ENCODE peak calls at places on chromosomes 13 and 19, in eight cellular contexts. Y is colonic mucosa, B is dorsolateral prefrontal cortex, L is lung, P is uterus, C is tibial nerve, I is neural progenitor cell, A is stomach. Q is an unnamed sample. For H3K27me3, the result is how much of the 10 kb centered on the place peaks cover.

GRCh38 chr13:77067519-77067918 is 40.6 kb upstream of the FBXL3 start:
- DNase-seq in C (no peak), I (no peak), B (no peak), A (no peak), P (no peak), L (no peak), Y (no peak), Q (no peak)

GRCh38 chr19:47675271-47675670 is 38.0 kb upstream of the EHD2 start:
- DNase-seq in C (no peak), B (no peak), P (no peak), Y (no peak), A (no peak), I (no peak), L (no peak), Q (no peak)

GRCh38 chr19:10868872-10869547 is 2.3 kb upstream of the CARM1 start:
- DNase-seq in A (no peak), Y (no peak), C (no peak), P (no peak), B (no peak), I (no peak), L (no peak), Q (no peak)

GRCh38 chr19:56841194-56841546 is 644 bp upstream of the PEG3 start:
- DNase-seq in P (no peak), I (no peak), C (no peak), Y (no peak), A (no peak), B (no peak), L (no peak), Q (no peak)

GRCh38 chr13:29362849-29363604 is 232.5 kb downstream of the SLC7A1 start:
- DNase-seq in I (peak), B (peak), C (no peak), P (peak), A (peak), Y (peak), L (no peak), Q (no peak)

GRCh38 chr13:48531416-48532145 is 1.3 kb downstream of the RCBTB2 start:
- DNase-seq in P (no peak), L (no peak), I (peak), A (no peak), Y (peak), B (no peak), C (no peak), Q (no peak)

GRCh38 chr19:56101746-56102535 is 19.2 kb downstream of the ZNF787 start:
- DNase-seq in Y (no peak), A (no peak), P (no peak), B (no peak), L (no peak), C (no peak), I (no peak), Q (no peak)

GRCh38 chr13:69616398-69616797 is 491.2 kb upstream of the ATXN8OS start:
- DNase-seq in C (no peak), A (no peak), L (no peak), Y (no peak), I (no peak), B (no peak), P (no peak), Q (no peak)

GRCh38 chr13:24159921-24160324 is 597 bp upstream of the SPATA13 start:
- DNase-seq in A (no peak), C (no peak), P (no peak), I (peak), Y (no peak), B (no peak), L (no peak), Q (no peak)

GRCh38 chr19:42032428-42032827 is 37.6 kb downstream of the GRIK5 start:
- DNase-seq in Y (no peak), P (no peak), I (no peak), C (no peak), A (no peak), B (no peak), L (no peak), Q (no peak)

GRCh38 chr19:18650468-18651001 is 13.7 kb downstream of the KLHL26 start:
- DNase-seq in B (no peak), I (peak), Y (peak), P (peak), C (peak), L (peak), A (peak), Q (peak)

GRCh38 chr13:20815469-20815868 is 41.7 kb upstream of the EEF1AKMT1 start:
- DNase-seq in A (no peak), P (no peak), L (no peak), C (no peak), Y (no peak), B (no peak), I (no peak), Q (no peak)

GRCh38 chr19:8251025-8251472 is 41.9 kb downstream of the CERS4 start:
- DNase-seq in C (peak), B (peak), A (peak), L (peak), P (peak), Y (no peak), I (no peak), Q (peak)

GRCh38 chr13:72886272-72887062 is 104.5 kb downstream of the PIBF1 start:
- DNase-seq in Y (no peak), L (no peak), A (no peak), B (no peak), C (no peak), P (no peak), I (no peak), Q (no peak)

GRCh38 chr19:29836409-29836825 is 24.6 kb downstream of the CCNE1 start:
- DNase-seq in Y (no peak), I (no peak), A (no peak), B (no peak), L (no peak), P (no peak), C (no peak), Q (no peak)

GRCh38 chr13:95020298-95020987 is 280.8 kb downstream of the ABCC4 start:
- DNase-seq in A (no peak), B (no peak), I (no peak), Y (no peak), L (no peak), P (no peak), C (no peak), Q (no peak)

GRCh38 chr13:102128216-102128800 is 273.5 kb downstream of the FGF14 start:
- DNase-seq in B (no peak), P (no peak), A (no peak), Y (no peak), C (no peak), I (no peak), L (no peak), Q (no peak)

GRCh38 chr13:67296511-67296910 is 66.4 kb upstream of the PCDH9 start:
- DNase-seq in P (no peak), Y (no peak), C (no peak), L (no peak), A (no peak), I (no peak), B (no peak), Q (no peak)

GRCh38 chr13:76677047-76677446 is 209.2 kb downstream of the KCTD12 start:
- DNase-seq in C (peak), P (peak), Y (peak), A (no peak), B (no peak), L (no peak), I (no peak), Q (peak)

GRCh38 chr13:111484959-111485358 is 164.5 kb downstream of the TEX29 start:
- DNase-seq in Y (peak), I (no peak), A (no peak), P (no peak), C (no peak), B (no peak), L (no peak), Q (no peak)

GRCh38 chr13:97386832-97387486 is 47.0 kb upstream of the RAP2A start:
- DNase-seq in C (no peak), I (no peak), Y (no peak), B (no peak), A (no peak), P (no peak), L (no peak), Q (no peak)

GRCh38 chr13:99351772-99352171 is 44.6 kb upstream of the GPR183 start:
- DNase-seq in A (no peak), Y (no peak), B (no peak), C (no peak), L (no peak), P (no peak), I (no peak), Q (no peak)

GRCh38 chr19:46426506-46427162 is 2.1 kb downstream of the PNMA8C start:
- DNase-seq in B (peak), C (no peak), P (peak), L (peak), I (peak), Y (peak), A (peak), Q (peak)

GRCh38 chr19:13839938-13840750 is 36.8 kb upstream of the NANOS3 start:
- DNase-seq in C (no peak), Y (peak), I (no peak), L (peak), A (peak), B (no peak), P (no peak), Q (peak)

GRCh38 chr13:66586489-66586888 is 643.6 kb downstream of the PCDH9 start:
- DNase-seq in L (no peak), C (no peak), B (no peak), Y (no peak), I (no peak), P (no peak), A (no peak), Q (no peak)

GRCh38 chr13:79455331-79455730 is 25.6 kb upstream of the NDFIP2 start:
- DNase-seq in I (no peak), P (no peak), A (no peak), Y (no peak), L (no peak), C (no peak), B (no peak), Q (no peak)

GRCh38 chr19:30498707-30499106 is 126.5 kb downstream of the ZNF536 start:
- DNase-seq in I (peak), C (no peak), B (peak), A (no peak), Y (no peak), L (no peak), P (no peak), Q (no peak)

GRCh38 chr13:75870397-75870801 is 234.3 kb downstream of the LMO7 start:
- DNase-seq in I (peak), P (peak), C (no peak), L (no peak), B (no peak), A (no peak), Y (no peak), Q (no peak)

GRCh38 chr13:42401376-42401775 is 129.4 kb downstream of the AKAP11 start:
- DNase-seq in C (no peak), B (no peak), P (no peak), L (no peak), Y (no peak), A (no peak), I (no peak), Q (no peak)

GRCh38 chr13:63838366-63839110 is 2422.9 kb upstream of the PCDH20 start:
- DNase-seq in Y (no peak), I (no peak), L (no peak), B (no peak), C (no peak), A (no peak), P (no peak), Q (no peak)

GRCh38 chr19:10753305-10753704 is 35.4 kb downstream of the DNM2 start:
- DNase-seq in P (no peak), I (no peak), L (no peak), C (no peak), Y (no peak), B (no peak), A (no peak), Q (no peak)

GRCh38 chr13:99981115-99982020 is at the start of gene ZIC2:
- DNase-seq in A (no peak), P (no peak), B (no peak), I (peak), L (no peak), Y (no peak), C (no peak), Q (no peak)

GRCh38 chr19:32480321-32480720 is 74.8 kb downstream of the DPY19L3 start:
- DNase-seq in I (no peak), A (no peak), C (no peak), B (no peak), P (no peak), L (no peak), Y (no peak), Q (no peak)

GRCh38 chr13:29802621-29803020 is 47.8 kb downstream of the UBL3 start:
- DNase-seq in B (no peak), L (no peak), I (no peak), P (no peak), Y (no peak), A (no peak), C (no peak), Q (no peak)

GRCh38 chr19:3320354-3320670 is 46.1 kb upstream of the NFIC start:
- DNase-seq in B (no peak), L (no peak), P (no peak), Y (no peak), A (no peak), C (no peak), I (no peak), Q (no peak)

GRCh38 chr19:45079063-45079910 is at the start of gene GEMIN7:
- DNase-seq in P (peak), L (peak), I (peak), B (peak), C (peak), A (peak), Y (peak), Q (peak)

GRCh38 chr19:12838893-12839656 is 760 bp downstream of the MAST1 start:
- DNase-seq in I (peak), A (no peak), L (no peak), B (no peak), Y (no peak), C (no peak), P (no peak), Q (no peak)
- H3K27me3 ChIP-seq in I (half or more), A (under half), L (under half), B (under half), Y (half or more), C (under half), P (under half), Q (half or more)

GRCh38 chr19:1787116-1787515 is 25.0 kb downstream of the ATP8B3 start:
- DNase-seq in B (no peak), Y (no peak), P (no peak), A (peak), L (no peak), I (no peak), C (no peak), Q (no peak)
- H3K27me3 ChIP-seq in B (under half), Y (under half), P (under half), A (under half), L (under half), I (half or more), C (under half), Q (under half)

GRCh38 chr19:6586726-6587092 is 4.2 kb downstream of the CD70 start:
- DNase-seq in P (no peak), I (no peak), Y (no peak), A (no peak), B (no peak), C (no peak), L (no peak), Q (no peak)
- H3K27me3 ChIP-seq in P (under half), I (half or more), Y (under half), A (under half), B (half or more), C (under half), L (under half), Q (half or more)

GRCh38 chr19:35669974-35670373 is 3.7 kb downstream of the UPK1A start:
- DNase-seq in I (no peak), P (no peak), B (no peak), L (no peak), A (no peak), C (no peak), Y (no peak), Q (no peak)
- H3K27me3 ChIP-seq in I (under half), P (under half), B (under half), L (under half), A (under half), C (under half), Y (under half), Q (under half)

GRCh38 chr19:50720181-50720920 is 749 bp upstream of the SHANK1 start:
- DNase-seq in Y (no peak), L (no peak), I (no peak), A (no peak), C (no peak), B (no peak), P (no peak), Q (no peak)
- H3K27me3 ChIP-seq in Y (under half), L (under half), I (half or more), A (under half), C (under half), B (under half), P (under half), Q (half or more)

DNA sequence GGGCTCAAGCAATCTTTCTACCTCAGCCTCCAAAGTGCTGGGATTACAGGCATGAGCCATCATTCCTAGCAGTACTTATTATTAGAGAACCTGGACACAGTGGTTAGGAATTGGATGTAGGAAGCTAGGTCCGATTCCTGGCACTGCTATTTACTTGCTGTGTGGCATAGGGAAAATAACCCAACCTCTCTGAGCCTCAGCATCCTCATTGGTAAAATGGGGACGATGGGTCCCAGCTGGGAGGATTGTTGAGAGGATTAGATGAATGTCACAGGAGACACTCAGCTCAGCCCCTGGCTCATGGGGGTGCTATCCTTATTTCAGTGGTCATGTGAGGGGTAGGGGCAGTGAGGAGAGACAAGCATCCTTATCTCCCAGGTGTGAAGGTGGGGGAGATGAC is 6.8 kb upstream of the PEPD start:
- DNase-seq in I (no peak), L (no peak), Y (no peak), B (no peak), A (no peak), C (no peak), P (no peak), Q (no peak)
- H3K27me3 ChIP-seq in I (under half), L (under half), Y (under half), B (under half), A (under half), C (under half), P (under half), Q (under half)

DNA sequence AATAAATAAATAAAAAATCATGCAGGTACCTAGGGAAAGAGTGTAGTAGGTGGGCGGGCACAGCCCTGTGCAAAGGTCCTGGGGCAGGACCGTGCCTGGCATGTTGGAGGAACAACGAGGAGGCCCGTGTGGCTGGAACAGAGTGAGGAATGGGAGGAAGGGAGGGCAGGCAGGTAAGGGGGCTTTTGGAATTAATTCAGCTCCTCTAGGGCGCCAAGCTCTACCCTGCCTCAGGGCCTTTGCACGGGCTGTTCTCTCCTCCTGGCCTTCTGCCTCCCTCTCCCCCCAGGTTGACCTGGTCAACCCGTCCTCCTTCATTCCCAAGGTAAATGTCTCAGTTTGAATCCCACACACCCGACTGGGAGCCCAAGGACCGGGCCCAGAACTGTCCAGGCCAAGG is 31.1 kb upstream of the SEMA6B start:
- DNase-seq in A (no peak), Y (no peak), I (no peak), C (no peak), L (no peak), P (no peak), B (no peak), Q (no peak)
- H3K27me3 ChIP-seq in A (under half), Y (under half), I (under half), C (under half), L (under half), P (under half), B (under half), Q (under half)

DNA sequence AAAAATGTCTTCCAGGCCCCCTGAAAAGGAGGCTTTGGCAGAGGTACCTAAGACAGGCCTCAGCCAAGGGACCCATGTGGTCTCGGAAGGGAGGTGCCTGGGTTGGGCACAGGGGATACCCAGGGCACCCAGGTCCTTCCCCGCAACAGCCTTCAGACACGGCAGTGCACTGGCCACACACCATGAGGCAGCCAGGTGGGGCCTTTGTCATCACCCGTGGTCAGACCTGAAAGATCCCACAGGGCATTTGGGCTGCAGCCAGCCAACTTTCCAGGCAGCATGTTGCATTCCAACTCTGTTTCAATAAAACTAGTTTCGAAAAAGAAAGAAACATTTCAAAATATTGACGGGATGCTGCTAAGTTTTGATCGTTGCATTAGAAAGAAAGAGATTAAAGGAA is 4.7 kb upstream of the TUBGCP3 start:
- DNase-seq in P (no peak), Y (no peak), B (no peak), L (no peak), C (no peak), I (no peak), A (no peak), Q (no peak)
- H3K27me3 ChIP-seq in P (under half), Y (under half), B (under half), L (under half), C (under half), I (under half), A (under half), Q (under half)

GRCh38 chr19:1674293-1674679 is 21.9 kb upstream of the TCF3 start:
- DNase-seq in I (no peak), B (no peak), P (no peak), L (no peak), Y (no peak), A (no peak), C (no peak), Q (no peak)
- H3K27me3 ChIP-seq in I (half or more), B (half or more), P (under half), L (under half), Y (under half), A (under half), C (under half), Q (under half)

GRCh38 chr19:50844296-50844935 is 10.3 kb upstream of the KLK3 start:
- DNase-seq in Y (no peak), A (no peak), C (no peak), B (no peak), L (no peak), I (no peak), P (no peak), Q (no peak)

GRCh38 chr19:50843701-50844221 is 10.4 kb upstream of the KLK15 start:
- DNase-seq in Y (no peak), L (no peak), C (no peak), I (no peak), B (no peak), A (no peak), P (no peak), Q (no peak)

GRCh38 chr19:50843205-50843604 is 9.8 kb upstream of the KLK15 start:
- DNase-seq in B (no peak), A (no peak), L (no peak), I (no peak), P (no peak), Y (no peak), C (no peak), Q (no peak)

GRCh38 chr19:50839712-50840655 is 6.6 kb upstream of the KLK15 start:
- DNase-seq in A (no peak), I (no peak), C (no peak), P (no peak), B (no peak), L (no peak), Y (no peak), Q (no peak)

GRCh38 chr19:50842130-50842529 is 8.8 kb upstream of the KLK15 start:
- DNase-seq in Y (no peak), A (no peak), L (no peak), I (no peak), B (no peak), C (no peak), P (no peak), Q (no peak)
- H3K27me3 ChIP-seq in Y (under half), A (under half), L (under half), I (half or more), B (under half), C (under half), P (under half), Q (under half)

Q was measured in heart right ventricle.